ENCODE peak calls at places on chromosomes 1 and 21, in four cellular contexts. D is colonic mucosa, O is stomach, E is tibial nerve. N is an unnamed sample.

GRCh38 chr1:207805841-207806421 is 54.1 kb downstream of the CD46 start:
- DNase-seq in D (no peak), O (peak), E (peak), N (peak)

GRCh38 chr21:32182449-32182848 is 96.4 kb downstream of the MIS18A start:
- DNase-seq in D (no peak), O (no peak), E (no peak), N (no peak)

GRCh38 chr1:8875216-8875861 is 3.1 kb downstream of the ENO1 start:
- DNase-seq in D (no peak), O (no peak), E (no peak), N (no peak)

GRCh38 chr21:39263372-39263771 is 50.1 kb downstream of the BRWD1 start:
- DNase-seq in D (no peak), O (no peak), E (no peak), N (no peak)

GRCh38 chr1:247415423-247416361 is at the start of gene NLRP3:
- DNase-seq in D (no peak), O (peak), E (peak), N (no peak)

GRCh38 chr21:35294231-35294898 is 245.3 kb upstream of the RUNX1 start:
- DNase-seq in D (peak), O (peak), E (no peak), N (peak)

GRCh38 chr1:12544992-12545391 is 73.0 kb downstream of the DHRS3 start:
- DNase-seq in D (no peak), O (no peak), E (no peak), N (no peak)

GRCh38 chr1:178693368-178693767 is 31.7 kb upstream of the RALGPS2 start:
- DNase-seq in D (no peak), O (no peak), E (no peak), N (no peak)

GRCh38 chr1:190949932-190950331 is 472.3 kb upstream of the BRINP3 start:
- DNase-seq in D (no peak), O (no peak), E (no peak), N (no peak)

GRCh38 chr1:184456189-184456588 is 69.4 kb downstream of the C1orf21 start:
- DNase-seq in D (no peak), O (no peak), E (no peak), N (no peak)

GRCh38 chr1:172588296-172589291 is 55.6 kb downstream of the SUCO start:
- DNase-seq in D (no peak), O (no peak), E (no peak), N (no peak)

GRCh38 chr1:46622341-46622740 is 5.7 kb upstream of the MOB3C start:
- DNase-seq in D (peak), O (peak), E (no peak), N (peak)

GRCh38 chr1:29825941-29826415 is 589.7 kb downstream of the PTPRU start:
- DNase-seq in D (no peak), O (peak), E (no peak), N (no peak)

GRCh38 chr1:34868230-34869049 is 8.9 kb upstream of the SMIM12 start:
- DNase-seq in D (no peak), O (no peak), E (no peak), N (no peak)

GRCh38 chr1:152185544-152186391 is 26.7 kb upstream of the RPTN start:
- DNase-seq in D (peak), O (peak), E (peak), N (peak)

GRCh38 chr1:201385299-201385891 is 7.9 kb upstream of the TNNT2 start:
- DNase-seq in D (peak), O (peak), E (peak), N (peak)

DNA sequence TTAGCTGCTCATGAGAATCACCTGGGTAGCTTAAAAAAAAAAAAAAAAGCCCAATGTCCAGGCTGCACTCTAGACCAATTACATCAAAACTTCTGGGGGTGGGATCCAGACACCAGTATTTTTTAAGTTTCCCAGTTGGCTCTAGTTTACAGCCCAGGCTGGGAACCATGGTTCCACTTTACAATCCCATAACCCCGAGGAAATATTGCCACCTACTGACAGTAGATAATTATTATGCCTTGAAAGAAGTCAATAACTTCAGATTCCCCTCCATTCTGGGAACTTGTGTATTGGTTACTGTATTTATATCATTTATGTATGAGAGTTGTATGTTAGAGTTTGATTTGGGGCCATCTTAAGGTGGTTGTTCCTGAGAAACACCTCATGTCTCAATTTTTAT is 100.2 kb downstream of the SPATA46 start:
- DNase-seq in D (no peak), O (no peak), E (no peak), N (no peak)
- TF ChIP-seq CTCF in D (peak), O (no peak), E (peak), N (no peak)

GRCh38 chr1:154938604-154939399 is 2.3 kb upstream of the PMVK start:
- DNase-seq in D (no peak), O (no peak), E (no peak), N (no peak)

GRCh38 chr1:154940880-154941228 is 4.3 kb upstream of the PMVK start:
- DNase-seq in D (no peak), O (no peak), E (no peak), N (no peak)

GRCh38 chr1:154941332-154941995 is 4.9 kb upstream of the PMVK start:
- DNase-seq in D (no peak), O (peak), E (no peak), N (peak)

GRCh38 chr1:154937988-154938386 is 1.5 kb upstream of the PMVK start:
- DNase-seq in D (no peak), O (no peak), E (no peak), N (no peak)

DNA sequence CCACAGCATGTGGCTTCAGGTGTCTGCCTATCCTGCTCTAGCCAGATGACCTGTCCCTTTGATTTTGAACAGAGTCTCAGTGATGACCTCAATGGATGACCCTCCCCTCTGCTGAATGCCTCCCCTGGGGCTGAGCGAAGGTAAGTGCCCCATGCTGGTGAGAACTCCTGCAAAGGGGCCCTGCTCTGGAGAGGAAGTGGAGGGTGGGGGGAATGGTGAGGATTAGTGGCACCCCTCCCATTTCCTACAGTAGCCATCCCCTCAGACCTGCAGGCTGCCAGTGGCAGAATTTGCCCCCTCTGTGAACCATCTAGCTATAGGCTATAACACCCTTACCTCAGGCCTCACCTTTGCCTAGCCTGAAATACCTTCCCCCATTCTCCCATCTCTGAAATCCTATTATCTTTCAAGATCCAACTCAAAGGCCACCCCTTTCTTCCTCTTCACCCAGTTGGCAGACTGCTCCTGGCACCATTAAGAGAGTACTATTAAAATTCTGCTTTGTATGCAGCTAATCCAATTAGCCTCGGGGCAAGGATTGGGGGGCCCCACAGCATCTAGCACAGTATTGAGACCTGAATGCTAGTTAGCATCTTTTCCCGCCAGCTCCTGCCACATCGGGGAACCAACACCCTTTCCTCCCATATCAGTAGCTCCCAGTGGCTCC is 3.8 kb upstream of the PMVK start:
- DNase-seq in D (no peak), O (no peak), E (no peak), N (no peak)
- H3K4me3 ChIP-seq in D (no peak), O (no peak), E (no peak), N (no peak)

GRCh38 chr1:236980673-236981072 is 23.6 kb downstream of the MT1HL1 start:
- DNase-seq in D (no peak), O (no peak), E (no peak), N (no peak)
- TF ChIP-seq CTCF in D (no peak), O (no peak), E (no peak), N (no peak)

GRCh38 chr1:41523981-41524675 is 39.6 kb upstream of the EDN2 start:
- DNase-seq in D (no peak), O (no peak), E (no peak), N (no peak)

GRCh38 chr1:41524676-41525675 is 40.5 kb upstream of the EDN2 start:
- DNase-seq in D (no peak), O (no peak), E (no peak), N (no peak)

GRCh38 chr1:41526956-41527561 is 42.6 kb upstream of the EDN2 start:
- DNase-seq in D (no peak), O (no peak), E (no peak), N (no peak)

GRCh38 chr1:41528106-41528505 is 43.6 kb upstream of the EDN2 start:
- DNase-seq in D (no peak), O (no peak), E (no peak), N (no peak)

DNA sequence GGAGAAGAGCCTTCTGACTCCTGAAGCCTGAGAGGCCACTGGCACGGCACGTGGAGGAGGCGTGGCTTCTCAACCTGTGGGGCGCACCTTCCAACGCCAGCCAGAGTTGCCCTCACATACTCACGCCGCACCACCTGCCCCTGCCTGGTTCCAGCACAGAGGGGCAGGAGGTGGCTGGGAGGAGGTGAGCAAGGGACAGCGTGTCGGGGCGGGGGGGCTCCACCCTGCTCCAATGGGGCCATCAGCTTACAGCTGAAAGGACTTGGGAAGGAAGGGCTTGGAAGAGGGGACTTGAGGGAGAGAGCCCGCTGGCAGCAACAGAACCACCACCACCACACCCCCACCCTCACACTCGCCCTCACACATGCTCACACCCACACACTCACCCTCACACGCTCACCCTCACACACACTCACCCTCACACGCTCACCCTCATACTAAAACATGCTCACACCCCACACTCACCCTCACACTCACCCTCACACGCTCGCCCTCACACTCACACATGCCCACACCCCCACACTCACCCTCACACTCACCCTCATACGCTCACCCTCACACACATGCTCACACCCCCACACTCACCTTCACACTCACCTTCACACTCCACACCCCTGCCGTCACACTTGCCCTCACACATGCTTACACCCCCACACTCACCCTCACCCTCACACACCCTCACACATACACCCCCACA is 41.6 kb upstream of the EDN2 start:
- DNase-seq in D (no peak), O (no peak), E (no peak), N (no peak)
- H3K4me3 ChIP-seq in D (no peak), O (no peak), E (no peak), N (no peak)

DNA sequence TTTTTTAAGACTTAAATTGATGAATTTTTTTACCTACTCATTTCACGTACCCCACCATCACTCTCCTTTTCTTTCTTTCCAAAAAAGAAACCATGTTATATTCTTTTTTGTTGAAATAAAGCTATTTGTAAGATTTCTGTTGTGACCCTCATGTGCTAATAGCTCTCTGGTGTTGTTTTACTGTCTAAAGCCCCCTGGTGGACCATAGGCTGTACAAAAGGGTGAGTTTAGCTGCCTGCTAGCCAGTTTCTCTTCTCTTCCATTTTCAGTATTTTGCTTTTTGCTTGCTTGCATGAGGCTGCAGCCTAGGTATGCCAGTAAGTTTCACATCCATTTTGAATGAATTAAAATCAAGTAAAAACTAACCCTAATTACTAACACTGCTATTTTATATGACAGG is 15.6 kb upstream of the VAMP3 start:
- DNase-seq in D (no peak), O (no peak), E (no peak), N (no peak)
- TF ChIP-seq CTCF in D (no peak), O (no peak), E (no peak), N (no peak)

N was measured in body of pancreas.